ENCODE peak calls at places on chromosomes 11 and 22, in four cellular contexts. B, O, N and H are unnamed samples.

GRCh38 chr11:1939006-1939626 is 8.0 kb upstream of the MRPL23 start:
- DNase-seq in N (no peak), O (no peak), B (no peak), H (no peak)

GRCh38 chr11:36454991-36455611 is 55.0 kb downstream of the TRAF6 start:
- DNase-seq in O (no peak), N (no peak), B (no peak), H (no peak)

GRCh38 chr22:46929689-46930225 is 167.3 kb downstream of the TBC1D22A start:
- DNase-seq in N (no peak), B (no peak), O (no peak), H (no peak)

GRCh38 chr22:22520020-22520656 is at the start of gene ZNF280A:
- DNase-seq in B (no peak), O (no peak), N (no peak), H (no peak)

GRCh38 chr22:27397036-27397947 is 404.3 kb downstream of the MN1 start:
- DNase-seq in B (no peak), N (no peak), O (no peak), H (no peak)

GRCh38 chr11:31240340-31240904 is 129.1 kb downstream of the DCDC1 start:
- DNase-seq in O (no peak), N (no peak), B (no peak), H (no peak)

GRCh38 chr22:21937821-21938070 is 14.9 kb downstream of the PPM1F start:
- DNase-seq in B (peak; percentile 93), N (no peak), O (no peak), H (peak; percentile 92)

GRCh38 chr11:114131366-114131963 is 72.0 kb downstream of the ZBTB16 start:
- DNase-seq in N (no peak), B (no peak), O (no peak), H (no peak)

GRCh38 chr22:17159504-17159951 is 451 bp upstream of the HDHD5 start:
- DNase-seq in O (peak; percentile 55), N (peak; percentile 27), B (peak; percentile 15), H (no peak)

GRCh38 chr11:34640050-34640971 is 19.4 kb downstream of the EHF start:
- DNase-seq in B (no peak), O (no peak), N (no peak), H (no peak)

GRCh38 chr11:106262852-106263251 is 185.4 kb downstream of the AASDHPPT start:
- DNase-seq in O (no peak), N (no peak), B (no peak), H (no peak)

GRCh38 chr11:70026012-70026411 is 52.1 kb upstream of the ANO1 start:
- DNase-seq in N (no peak), B (no peak), O (no peak), H (no peak)

GRCh38 chr11:60993611-60994010 is 22.1 kb downstream of the CD6 start:
- DNase-seq in N (no peak), B (no peak), O (no peak), H (no peak)

GRCh38 chr11:73330569-73331093 is 22.6 kb downstream of the ARHGEF17 start:
- DNase-seq in O (no peak), B (no peak), N (no peak), H (no peak)

GRCh38 chr11:114111369-114112042 is 52.0 kb downstream of the ZBTB16 start:
- DNase-seq in B (no peak), N (no peak), O (no peak), H (no peak)

GRCh38 chr11:127818625-127819024 is 768.7 kb downstream of the ETS1 start:
- DNase-seq in O (no peak), N (no peak), B (no peak), H (no peak)

GRCh38 chr11:106399075-106399500 is 321.6 kb downstream of the AASDHPPT start:
- DNase-seq in N (no peak), O (no peak), B (peak; percentile 98), H (peak; percentile 97)

GRCh38 chr11:38392176-38392575 is 1794.1 kb upstream of the RAG2 start:
- DNase-seq in O (no peak), B (no peak), N (no peak), H (no peak)

GRCh38 chr11:9568854-9569587 is 4.4 kb upstream of the WEE1 start:
- DNase-seq in O (no peak), B (peak; percentile 95), N (no peak), H (peak; percentile 91)

GRCh38 chr11:125257185-125257584 is 92.6 kb downstream of the PKNOX2 start:
- DNase-seq in O (no peak), N (no peak), B (no peak), H (no peak)

GRCh38 chr11:111269146-111269868 is 23.8 kb downstream of the POU2AF2 start:
- DNase-seq in N (no peak), O (no peak), B (no peak), H (no peak)

GRCh38 chr11:12118940-12119339 is 8.6 kb downstream of the MICAL2 start:
- DNase-seq in N (no peak), O (no peak), B (no peak), H (no peak)

GRCh38 chr11:36280531-36280930 is 8.7 kb downstream of the COMMD9 start:
- DNase-seq in N (no peak), B (no peak), O (no peak), H (no peak)

GRCh38 chr11:109432105-109432504 is 10.1 kb downstream of the C11orf87 start:
- DNase-seq in N (no peak), B (peak; percentile 51), O (no peak), H (no peak)

GRCh38 chr11:21723681-21724080 is 469.2 kb upstream of the ANO5 start:
- DNase-seq in O (no peak), B (no peak), N (no peak), H (no peak)

GRCh38 chr11:67996622-67997459 is 7.1 kb downstream of the UNC93B1 start:
- DNase-seq in N (peak; percentile 11), B (no peak), O (no peak), H (no peak)

GRCh38 chr11:58788355-58789023 is 56.0 kb downstream of the GLYATL2 start:
- DNase-seq in B (no peak), N (no peak), O (peak; percentile 28), H (peak; percentile 12)

GRCh38 chr11:70250876-70251275 is 19.6 kb upstream of the PPFIA1 start:
- DNase-seq in B (no peak), N (no peak), O (no peak), H (no peak)

GRCh38 chr11:59918987-59919589 is 19.1 kb upstream of the OOSP1 start:
- DNase-seq in O (no peak), N (no peak), B (no peak), H (no peak)

GRCh38 chr22:36692280-36692679 is 11.3 kb downstream of the CACNG2 start:
- DNase-seq in O (no peak), N (no peak), B (no peak), H (no peak)

GRCh38 chr11:30245621-30246020 is 14.8 kb downstream of the FSHB start:
- DNase-seq in O (no peak), B (no peak), N (no peak), H (no peak)

GRCh38 chr11:102453286-102453797 is 777 bp upstream of the TMEM123 start:
- DNase-seq in B (no peak), N (peak; percentile 34), O (no peak), H (no peak)

GRCh38 chr11:28585007-28585406 is 476.8 kb downstream of the METTL15 start:
- DNase-seq in B (no peak), N (no peak), O (no peak), H (no peak)

GRCh38 chr11:113557926-113558325 is 82.7 kb upstream of the DRD2 start:
- DNase-seq in B (no peak), O (no peak), N (no peak), H (no peak)

GRCh38 chr11:7437706-7438105 is 47.6 kb upstream of the OLFML1 start:
- DNase-seq in N (no peak), O (no peak), B (peak; percentile 76), H (no peak)

GRCh38 chr22:38414009-38414395 is 41.0 kb downstream of the KCNJ4 start:
- DNase-seq in N (no peak), B (no peak), O (no peak), H (no peak)

GRCh38 chr11:93577291-93577690 is 34.1 kb upstream of the SMCO4 start:
- DNase-seq in O (no peak), N (no peak), B (peak; percentile 86), H (no peak)